ENCODE peak calls at places on chromosomes 11 and 22, in six cellular contexts. X is uterus, N is epithelial cell of esophagus, Q is brain microvascular endothelial cell, B is GM12865, S is SK-N-SH. D is an unnamed sample.

GRCh38 chr11:85893378-85893777 is 38.2 kb downstream of the CCDC83 start:
- DNase-seq in B (no peak), Q (no peak), N (no peak), S (no peak), X (no peak), D (no peak)

GRCh38 chr11:69963533-69964246 is 114.4 kb upstream of the ANO1 start:
- DNase-seq in B (no peak), X (no peak), Q (no peak), S (no peak), N (no peak), D (no peak)

GRCh38 chr22:25746012-25746373 is 4.0 kb downstream of the MYO18B start:
- DNase-seq in Q (no peak), N (peak; percentile 65), S (peak; percentile 78), B (no peak), X (no peak), D (peak; percentile 39)

GRCh38 chr11:27930946-27931345 is 177.0 kb downstream of the KIF18A start:
- DNase-seq in N (no peak), S (no peak), B (no peak), X (no peak), Q (no peak), D (no peak)

GRCh38 chr22:35928273-35928798 is 100.3 kb downstream of the RBFOX2 start:
- DNase-seq in S (no peak), X (no peak), B (no peak), N (peak; percentile 48), Q (no peak), D (no peak)

GRCh38 chr22:49948116-49948515 is 12.5 kb upstream of the PIM3 start:
- DNase-seq in S (no peak), N (no peak), X (no peak), Q (no peak), B (no peak), D (no peak)

GRCh38 chr22:44360686-44361381 is 48.1 kb upstream of the SHISAL1 start:
- DNase-seq in B (no peak), X (peak; percentile 41), S (no peak), N (peak; percentile 94), Q (peak; percentile 44), D (peak; percentile 88)

GRCh38 chr22:32539631-32540449 is 65.2 kb downstream of the FBXO7 start:
- DNase-seq in B (peak; percentile 36), Q (no peak), X (peak; percentile 64), N (peak; percentile 78), S (no peak), D (no peak)

GRCh38 chr11:77999446-77999845 is 5.0 kb upstream of the INTS4 start:
- DNase-seq in S (no peak), Q (no peak), B (no peak), X (no peak), N (no peak), D (no peak)

GRCh38 chr11:77994434-77995362 is at the start of gene INTS4:
- DNase-seq in N (peak; percentile 100), B (peak; percentile 100), X (peak; percentile 99), Q (peak; percentile 99), S (peak; percentile 88), D (peak; percentile 100)

DNA sequence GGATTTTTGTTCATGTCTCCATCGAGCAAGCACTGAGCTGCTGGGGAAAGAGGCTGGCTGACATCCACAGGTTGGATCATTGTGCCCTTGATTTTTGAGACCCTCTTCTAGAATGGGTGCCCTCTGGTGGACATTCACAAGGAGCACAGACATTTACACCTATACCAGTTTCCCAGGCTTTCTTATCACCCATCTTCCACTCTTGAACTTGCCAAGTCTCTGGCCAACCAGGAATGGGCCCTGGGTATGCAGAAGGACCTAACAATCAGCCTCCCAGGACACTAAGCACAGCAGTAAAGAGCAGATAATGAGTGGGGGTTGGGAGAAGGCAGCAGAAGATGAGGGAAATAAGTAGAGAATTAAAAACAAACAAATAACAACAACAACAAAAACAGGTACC is 5.7 kb upstream of the INTS4 start:
- DNase-seq in S (peak; percentile 67), Q (peak; percentile 57), N (peak; percentile 72), B (peak; percentile 71), X (no peak), D (peak; percentile 85)
- TF ChIP-seq CTCF in S (peak; percentile 73), Q (peak; percentile 79), N (peak; percentile 76), B (peak; percentile 80), X (no peak), D (peak; percentile 69)

GRCh38 chr22:42994276-42994916 is 20.6 kb downstream of the PACSIN2 start:
- DNase-seq in S (no peak), B (no peak), Q (no peak), X (no peak), N (no peak), D (no peak)

GRCh38 chr22:42994917-42995562 is 19.9 kb downstream of the PACSIN2 start:
- DNase-seq in N (peak; percentile 96), X (peak; percentile 66), B (peak; percentile 63), S (no peak), Q (peak; percentile 83), D (peak; percentile 96)

GRCh38 chr22:42992092-42992491 is 22.9 kb downstream of the PACSIN2 start:
- DNase-seq in S (no peak), B (no peak), N (no peak), Q (no peak), X (no peak), D (no peak)

GRCh38 chr22:42992886-42993479 is 22.0 kb downstream of the PACSIN2 start:
- DNase-seq in B (no peak), X (no peak), N (no peak), S (no peak), Q (no peak), D (no peak)

DNA sequence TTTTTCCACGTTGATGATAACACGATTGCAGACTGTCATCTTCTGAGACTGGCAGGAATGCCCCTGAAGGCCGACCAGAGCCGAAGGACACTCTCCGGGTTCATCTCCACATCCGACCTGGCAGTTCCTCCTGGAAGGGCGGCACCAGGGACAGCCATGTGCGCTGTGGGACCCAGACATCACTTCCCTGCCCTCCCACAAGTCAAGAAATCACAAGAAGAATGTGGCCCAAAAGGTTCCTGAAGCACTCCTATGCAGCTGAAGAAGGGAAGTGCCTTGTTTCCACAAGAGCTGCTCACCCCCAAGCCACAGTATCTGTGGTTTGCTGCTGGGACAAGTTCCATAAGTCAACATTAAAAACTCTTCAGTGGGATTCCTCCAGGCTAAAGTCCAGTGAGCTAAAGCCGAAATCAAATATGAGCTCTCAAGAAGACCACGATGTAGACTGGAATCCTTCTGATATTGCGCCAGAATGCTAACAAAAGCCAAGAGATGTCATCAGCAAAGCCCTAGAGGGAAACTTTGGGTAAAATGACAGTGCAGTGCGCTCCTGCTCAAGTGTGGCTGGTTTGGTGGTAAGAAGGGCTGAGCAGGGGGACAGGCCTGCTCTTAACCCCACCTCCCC is 21.2 kb downstream of the PACSIN2 start:
- DNase-seq in X (no peak), S (no peak), B (no peak), Q (no peak), N (peak; percentile 52), D (peak; percentile 64)
- H3K4me3 ChIP-seq in X (no peak overlapping the region), S (no peak overlapping the region), B (no peak overlapping the region), Q (no peak overlapping the region), N (no peak overlapping the region), D (no peak overlapping the region)

DNA sequence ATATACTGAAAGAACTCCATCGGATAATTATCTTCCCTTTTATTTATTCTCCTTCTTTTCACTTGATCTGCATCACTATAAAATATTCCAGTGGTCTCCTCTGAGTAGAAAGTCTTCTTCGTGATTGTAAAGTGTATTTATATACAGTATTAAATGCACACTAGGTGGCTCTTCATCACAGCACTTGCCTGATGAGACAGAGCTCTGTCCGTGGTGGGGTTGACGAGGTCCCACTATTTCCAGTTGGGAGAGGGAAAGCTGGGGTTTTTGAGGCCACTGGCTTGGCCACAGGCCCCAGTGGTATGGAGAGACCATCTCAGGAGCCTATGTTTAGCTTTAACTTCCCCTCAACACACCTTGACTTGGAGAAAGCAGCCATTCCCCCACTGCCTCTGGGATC is 31.6 kb upstream of the ZBTB16 start:
- DNase-seq in Q (no peak), S (no peak), B (no peak), N (no peak), X (no peak), D (peak; percentile 38)
- TF ChIP-seq CTCF in Q (no peak), S (peak; percentile 10), B (no peak), N (peak; percentile 6), X (no peak), D (peak; percentile 22)

GRCh38 chr11:4105916-4106315 is 11.3 kb downstream of the RRM1 start:
- DNase-seq in X (no peak), S (no peak), B (no peak), Q (no peak), N (no peak), D (no peak)

GRCh38 chr11:4115128-4115527 is 20.5 kb downstream of the RRM1 start:
- DNase-seq in S (no peak), Q (no peak), X (no peak), N (no peak), B (no peak), D (no peak)

DNA sequence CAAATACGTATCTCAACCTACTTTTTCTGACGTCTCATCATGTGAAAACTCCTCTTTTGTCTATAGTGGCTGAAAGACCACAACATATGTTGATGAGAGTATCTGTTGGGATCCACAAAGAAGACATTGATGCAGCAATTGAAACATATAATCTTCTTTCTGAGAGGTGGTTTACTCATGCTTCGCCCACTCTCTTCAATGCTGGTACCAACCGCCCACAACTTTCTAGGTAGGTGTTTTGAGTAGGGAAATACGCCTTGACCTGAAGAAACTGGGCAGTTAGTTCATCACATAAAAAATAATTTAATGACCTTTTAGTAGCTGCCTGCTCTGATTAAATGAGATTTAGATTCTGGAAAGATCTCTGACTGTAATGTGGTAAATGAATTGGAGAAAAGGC is 17.2 kb downstream of the RRM1 start:
- DNase-seq in S (no peak), N (no peak), Q (no peak), X (no peak), B (no peak), D (no peak)
- H3K4me3 ChIP-seq in S (no peak overlapping the region), N (no peak overlapping the region), Q (no peak overlapping the region), X (no peak overlapping the region), B (no peak overlapping the region), D (no peak overlapping the region)

DNA sequence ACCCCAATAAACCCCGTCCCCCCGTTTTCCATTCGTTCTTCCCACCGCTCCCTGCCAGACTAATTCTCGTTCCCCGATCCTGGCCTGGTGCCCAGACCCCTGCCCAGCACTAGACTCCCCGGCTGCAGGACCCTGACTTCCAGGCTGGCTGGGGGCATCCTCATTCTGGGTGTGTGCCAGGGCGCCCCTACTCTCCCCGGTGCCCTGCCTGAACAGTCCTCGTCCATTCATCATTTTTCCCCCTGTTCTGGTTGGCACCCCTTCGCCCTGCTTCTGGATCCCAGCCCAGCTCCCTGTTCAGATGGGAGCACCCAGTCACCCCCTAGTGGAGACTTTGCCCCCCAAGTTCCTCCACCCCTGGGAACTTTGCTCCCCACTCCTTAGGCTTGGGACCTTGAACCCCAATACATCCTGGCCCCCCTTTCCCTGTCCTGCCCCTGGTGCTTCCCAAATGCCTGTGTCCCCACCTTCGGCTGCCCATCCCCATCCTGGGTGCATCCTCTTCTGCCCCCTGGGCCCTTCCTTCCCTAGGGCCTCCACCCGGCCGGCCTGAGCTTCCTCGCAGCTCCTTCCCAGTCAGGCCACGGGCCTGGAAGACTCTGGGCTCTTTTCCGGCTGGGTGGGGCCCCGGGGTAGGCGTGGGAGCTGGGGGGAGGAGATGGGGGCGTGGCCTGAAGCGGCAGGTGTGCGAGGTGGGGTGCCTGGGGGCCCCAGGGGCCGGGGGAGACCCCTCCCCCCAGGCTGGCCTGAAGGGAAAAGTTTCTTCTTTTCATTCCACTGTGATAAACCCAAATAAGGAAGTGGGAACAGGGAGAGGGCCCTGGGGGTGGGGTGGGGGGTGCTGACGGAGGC is 882 bp downstream of the PLCB3 start:
- DNase-seq in X (peak; percentile 58), B (no peak), N (peak; percentile 72), S (peak; percentile 75), Q (no peak), D (peak; percentile 52)
- TF ChIP-seq CTCF in X (no peak), B (peak; percentile 48), N (peak; percentile 34), S (peak; percentile 62), Q (peak; percentile 65), D (peak; percentile 46)